ENCODE peak calls at places on chromosomes 6 and 20, in seven cellular contexts. One of them, this sample, is unnamed.

GRCh38 chr6:21885532-21886089 is 292.1 kb downstream of the SOX4 start:
- DNase-seq in ecto neural progenitor cell: peak; percentile 78
- DNase-seq in stimulated activated CD4-positive, alpha-beta T cell treated with anti-CD3 and anti-CD28 coated beads, Interleukin-2, amount 100 ng/mL, for 24 hours: no peak
- DNase-seq in left colon: no peak
- DNase-seq in mucosa of gallbladder: peak; percentile 92
- DNase-seq in coronary artery: peak; percentile 79
- DNase-seq in activated T-cell treated with anti-CD3 and anti-CD28 coated beads, Interleukin-2, amount 50 U/mL, for 72 hours: no peak
- DNase-seq in this sample: peak; percentile 52

GRCh38 chr6:30541515-30542403 is 14.5 kb downstream of the GNL1 start:
- DNase-seq in ecto neural progenitor cell: peak; percentile 81
- DNase-seq in stimulated activated CD4-positive, alpha-beta T cell treated with anti-CD3 and anti-CD28 coated beads, Interleukin-2, amount 100 ng/mL, for 24 hours: peak; percentile 82
- DNase-seq in activated T-cell treated with anti-CD3 and anti-CD28 coated beads, Interleukin-2, amount 50 U/mL, for 72 hours: peak; percentile 79
- DNase-seq in mucosa of gallbladder: peak; percentile 77
- DNase-seq in left colon: peak; percentile 67
- DNase-seq in coronary artery: no peak
- DNase-seq in this sample: peak; percentile 56

GRCh38 chr20:37745553-37745952 is 51.7 kb downstream of the CTNNBL1 start:
- DNase-seq in coronary artery: no peak
- DNase-seq in activated T-cell treated with anti-CD3 and anti-CD28 coated beads, Interleukin-2, amount 50 U/mL, for 72 hours: peak; percentile 49
- DNase-seq in stimulated activated CD4-positive, alpha-beta T cell treated with anti-CD3 and anti-CD28 coated beads, Interleukin-2, amount 100 ng/mL, for 24 hours: peak; percentile 9
- DNase-seq in mucosa of gallbladder: no peak
- DNase-seq in ecto neural progenitor cell: no peak
- DNase-seq in left colon: no peak
- DNase-seq in this sample: no peak

GRCh38 chr6:134816780-134817179 is 133.1 kb downstream of the ALDH8A1 start:
- DNase-seq in stimulated activated CD4-positive, alpha-beta T cell treated with anti-CD3 and anti-CD28 coated beads, Interleukin-2, amount 100 ng/mL, for 24 hours: no peak
- DNase-seq in coronary artery: no peak
- DNase-seq in ecto neural progenitor cell: no peak
- DNase-seq in activated T-cell treated with anti-CD3 and anti-CD28 coated beads, Interleukin-2, amount 50 U/mL, for 72 hours: no peak
- DNase-seq in left colon: no peak
- DNase-seq in mucosa of gallbladder: no peak
- DNase-seq in this sample: no peak

GRCh38 chr6:14713008-14713452 is 532.8 kb upstream of the JARID2 start:
- DNase-seq in activated T-cell treated with anti-CD3 and anti-CD28 coated beads, Interleukin-2, amount 50 U/mL, for 72 hours: no peak
- DNase-seq in ecto neural progenitor cell: no peak
- DNase-seq in left colon: no peak
- DNase-seq in mucosa of gallbladder: no peak
- DNase-seq in stimulated activated CD4-positive, alpha-beta T cell treated with anti-CD3 and anti-CD28 coated beads, Interleukin-2, amount 100 ng/mL, for 24 hours: no peak
- DNase-seq in coronary artery: no peak
- DNase-seq in this sample: peak; percentile 28

GRCh38 chr6:12185081-12185673 is 105.0 kb upstream of the EDN1 start:
- DNase-seq in activated T-cell treated with anti-CD3 and anti-CD28 coated beads, Interleukin-2, amount 50 U/mL, for 72 hours: no peak
- DNase-seq in mucosa of gallbladder: no peak
- DNase-seq in left colon: no peak
- DNase-seq in stimulated activated CD4-positive, alpha-beta T cell treated with anti-CD3 and anti-CD28 coated beads, Interleukin-2, amount 100 ng/mL, for 24 hours: no peak
- DNase-seq in ecto neural progenitor cell: no peak
- DNase-seq in coronary artery: no peak
- DNase-seq in this sample: no peak

GRCh38 chr6:47308674-47309325 is 905 bp downstream of the TNFRSF21 start:
- DNase-seq in coronary artery: no peak
- DNase-seq in ecto neural progenitor cell: peak; percentile 75
- DNase-seq in stimulated activated CD4-positive, alpha-beta T cell treated with anti-CD3 and anti-CD28 coated beads, Interleukin-2, amount 100 ng/mL, for 24 hours: peak; percentile 12
- DNase-seq in activated T-cell treated with anti-CD3 and anti-CD28 coated beads, Interleukin-2, amount 50 U/mL, for 72 hours: peak; percentile 17
- DNase-seq in mucosa of gallbladder: peak; percentile 16
- DNase-seq in left colon: peak; percentile 43
- DNase-seq in this sample: peak; percentile 46

GRCh38 chr6:77626431-77626830 is 26.4 kb upstream of the MEI4 start:
- DNase-seq in stimulated activated CD4-positive, alpha-beta T cell treated with anti-CD3 and anti-CD28 coated beads, Interleukin-2, amount 100 ng/mL, for 24 hours: no peak
- DNase-seq in left colon: no peak
- DNase-seq in mucosa of gallbladder: no peak
- DNase-seq in ecto neural progenitor cell: no peak
- DNase-seq in activated T-cell treated with anti-CD3 and anti-CD28 coated beads, Interleukin-2, amount 50 U/mL, for 72 hours: no peak
- DNase-seq in coronary artery: no peak
- DNase-seq in this sample: no peak

GRCh38 chr6:97524846-97525245 is 241.8 kb upstream of the MMS22L start:
- DNase-seq in mucosa of gallbladder: no peak
- DNase-seq in coronary artery: no peak
- DNase-seq in activated T-cell treated with anti-CD3 and anti-CD28 coated beads, Interleukin-2, amount 50 U/mL, for 72 hours: no peak
- DNase-seq in left colon: no peak
- DNase-seq in stimulated activated CD4-positive, alpha-beta T cell treated with anti-CD3 and anti-CD28 coated beads, Interleukin-2, amount 100 ng/mL, for 24 hours: no peak
- DNase-seq in ecto neural progenitor cell: peak; percentile 61
- DNase-seq in this sample: peak; percentile 12

GRCh38 chr20:17898548-17898994 is 70.0 kb downstream of the SNX5 start:
- DNase-seq in stimulated activated CD4-positive, alpha-beta T cell treated with anti-CD3 and anti-CD28 coated beads, Interleukin-2, amount 100 ng/mL, for 24 hours: peak; percentile 65
- DNase-seq in ecto neural progenitor cell: peak; percentile 74
- DNase-seq in mucosa of gallbladder: peak; percentile 82
- DNase-seq in activated T-cell treated with anti-CD3 and anti-CD28 coated beads, Interleukin-2, amount 50 U/mL, for 72 hours: peak; percentile 71
- DNase-seq in coronary artery: no peak
- DNase-seq in left colon: peak; percentile 71
- DNase-seq in this sample: peak; percentile 71

GRCh38 chr6:166032366-166033171 is 135.1 kb downstream of the TBXT start:
- DNase-seq in mucosa of gallbladder: peak; percentile 72
- DNase-seq in left colon: peak; percentile 65
- DNase-seq in stimulated activated CD4-positive, alpha-beta T cell treated with anti-CD3 and anti-CD28 coated beads, Interleukin-2, amount 100 ng/mL, for 24 hours: no peak
- DNase-seq in ecto neural progenitor cell: no peak
- DNase-seq in activated T-cell treated with anti-CD3 and anti-CD28 coated beads, Interleukin-2, amount 50 U/mL, for 72 hours: no peak
- DNase-seq in coronary artery: no peak
- DNase-seq in this sample: peak; percentile 80

GRCh38 chr20:42007251-42007650 is 389.1 kb upstream of the CHD6 start:
- DNase-seq in activated T-cell treated with anti-CD3 and anti-CD28 coated beads, Interleukin-2, amount 50 U/mL, for 72 hours: no peak
- DNase-seq in coronary artery: no peak
- DNase-seq in mucosa of gallbladder: no peak
- DNase-seq in stimulated activated CD4-positive, alpha-beta T cell treated with anti-CD3 and anti-CD28 coated beads, Interleukin-2, amount 100 ng/mL, for 24 hours: no peak
- DNase-seq in left colon: no peak
- DNase-seq in ecto neural progenitor cell: no peak
- DNase-seq in this sample: no peak

GRCh38 chr20:49727473-49727872 is 13.8 kb upstream of the B4GALT5 start:
- DNase-seq in stimulated activated CD4-positive, alpha-beta T cell treated with anti-CD3 and anti-CD28 coated beads, Interleukin-2, amount 100 ng/mL, for 24 hours: no peak
- DNase-seq in mucosa of gallbladder: no peak
- DNase-seq in left colon: no peak
- DNase-seq in coronary artery: no peak
- DNase-seq in activated T-cell treated with anti-CD3 and anti-CD28 coated beads, Interleukin-2, amount 50 U/mL, for 72 hours: no peak
- DNase-seq in ecto neural progenitor cell: no peak
- DNase-seq in this sample: no peak

GRCh38 chr20:57482796-57483195 is 42.1 kb downstream of the CTCFL start:
- DNase-seq in activated T-cell treated with anti-CD3 and anti-CD28 coated beads, Interleukin-2, amount 50 U/mL, for 72 hours: no peak
- DNase-seq in mucosa of gallbladder: no peak
- DNase-seq in ecto neural progenitor cell: no peak
- DNase-seq in coronary artery: peak; percentile 54
- DNase-seq in stimulated activated CD4-positive, alpha-beta T cell treated with anti-CD3 and anti-CD28 coated beads, Interleukin-2, amount 100 ng/mL, for 24 hours: no peak
- DNase-seq in left colon: no peak
- DNase-seq in this sample: no peak

GRCh38 chr6:42406296-42407280 is 45.1 kb downstream of the TRERF1 start:
- DNase-seq in coronary artery: no peak
- DNase-seq in activated T-cell treated with anti-CD3 and anti-CD28 coated beads, Interleukin-2, amount 50 U/mL, for 72 hours: no peak
- DNase-seq in ecto neural progenitor cell: no peak
- DNase-seq in mucosa of gallbladder: no peak
- DNase-seq in left colon: no peak
- DNase-seq in stimulated activated CD4-positive, alpha-beta T cell treated with anti-CD3 and anti-CD28 coated beads, Interleukin-2, amount 100 ng/mL, for 24 hours: no peak
- DNase-seq in this sample: peak; percentile 23

GRCh38 chr6:24340998-24341934 is 16.6 kb downstream of the DCDC2 start:
- DNase-seq in ecto neural progenitor cell: no peak
- DNase-seq in left colon: no peak
- DNase-seq in stimulated activated CD4-positive, alpha-beta T cell treated with anti-CD3 and anti-CD28 coated beads, Interleukin-2, amount 100 ng/mL, for 24 hours: no peak
- DNase-seq in activated T-cell treated with anti-CD3 and anti-CD28 coated beads, Interleukin-2, amount 50 U/mL, for 72 hours: no peak
- DNase-seq in coronary artery: no peak
- DNase-seq in mucosa of gallbladder: peak; percentile 20
- DNase-seq in this sample: no peak

GRCh38 chr20:56630506-56631317 is 1.6 kb downstream of the TFAP2C start:
- DNase-seq in stimulated activated CD4-positive, alpha-beta T cell treated with anti-CD3 and anti-CD28 coated beads, Interleukin-2, amount 100 ng/mL, for 24 hours: no peak
- DNase-seq in activated T-cell treated with anti-CD3 and anti-CD28 coated beads, Interleukin-2, amount 50 U/mL, for 72 hours: no peak
- DNase-seq in left colon: no peak
- DNase-seq in mucosa of gallbladder: no peak
- DNase-seq in ecto neural progenitor cell: peak; percentile 75
- DNase-seq in coronary artery: no peak
- DNase-seq in this sample: no peak

GRCh38 chr6:158907931-158908330 is 88.8 kb upstream of the EZR start:
- DNase-seq in left colon: no peak
- DNase-seq in activated T-cell treated with anti-CD3 and anti-CD28 coated beads, Interleukin-2, amount 50 U/mL, for 72 hours: no peak
- DNase-seq in stimulated activated CD4-positive, alpha-beta T cell treated with anti-CD3 and anti-CD28 coated beads, Interleukin-2, amount 100 ng/mL, for 24 hours: no peak
- DNase-seq in mucosa of gallbladder: no peak
- DNase-seq in coronary artery: no peak
- DNase-seq in ecto neural progenitor cell: peak; percentile 13
- DNase-seq in this sample: no peak

GRCh38 chr6:45289751-45290514 is 38.2 kb upstream of the RUNX2 start:
- DNase-seq in activated T-cell treated with anti-CD3 and anti-CD28 coated beads, Interleukin-2, amount 50 U/mL, for 72 hours: no peak
- DNase-seq in left colon: no peak
- DNase-seq in mucosa of gallbladder: no peak
- DNase-seq in ecto neural progenitor cell: no peak
- DNase-seq in stimulated activated CD4-positive, alpha-beta T cell treated with anti-CD3 and anti-CD28 coated beads, Interleukin-2, amount 100 ng/mL, for 24 hours: no peak
- DNase-seq in coronary artery: no peak
- DNase-seq in this sample: no peak

GRCh38 chr20:57265649-57266250 is 691 bp downstream of the BMP7 start:
- DNase-seq in mucosa of gallbladder: no peak
- DNase-seq in activated T-cell treated with anti-CD3 and anti-CD28 coated beads, Interleukin-2, amount 50 U/mL, for 72 hours: no peak
- DNase-seq in ecto neural progenitor cell: peak; percentile 63
- DNase-seq in left colon: no peak
- DNase-seq in stimulated activated CD4-positive, alpha-beta T cell treated with anti-CD3 and anti-CD28 coated beads, Interleukin-2, amount 100 ng/mL, for 24 hours: peak; percentile 5
- DNase-seq in coronary artery: no peak
- DNase-seq in this sample: no peak

GRCh38 chr6:27205375-27206278 is 41.9 kb upstream of the PRSS16 start:
- DNase-seq in left colon: no peak
- DNase-seq in mucosa of gallbladder: no peak
- DNase-seq in stimulated activated CD4-positive, alpha-beta T cell treated with anti-CD3 and anti-CD28 coated beads, Interleukin-2, amount 100 ng/mL, for 24 hours: peak; percentile 41
- DNase-seq in coronary artery: no peak
- DNase-seq in ecto neural progenitor cell: no peak
- DNase-seq in activated T-cell treated with anti-CD3 and anti-CD28 coated beads, Interleukin-2, amount 50 U/mL, for 72 hours: peak; percentile 25
- DNase-seq in this sample: peak; percentile 40

GRCh38 chr6:119119989-119120388 is 41.5 kb upstream of the FAM184A start:
- DNase-seq in activated T-cell treated with anti-CD3 and anti-CD28 coated beads, Interleukin-2, amount 50 U/mL, for 72 hours: no peak
- DNase-seq in left colon: no peak
- DNase-seq in coronary artery: no peak
- DNase-seq in mucosa of gallbladder: no peak
- DNase-seq in ecto neural progenitor cell: no peak
- DNase-seq in stimulated activated CD4-positive, alpha-beta T cell treated with anti-CD3 and anti-CD28 coated beads, Interleukin-2, amount 100 ng/mL, for 24 hours: no peak
- DNase-seq in this sample: no peak

GRCh38 chr6:30884521-30885480 is 482 bp downstream of the DDR1 start:
- DNase-seq in ecto neural progenitor cell: peak; percentile 75
- DNase-seq in left colon: peak; percentile 51
- DNase-seq in mucosa of gallbladder: no peak
- DNase-seq in activated T-cell treated with anti-CD3 and anti-CD28 coated beads, Interleukin-2, amount 50 U/mL, for 72 hours: peak; percentile 64
- DNase-seq in stimulated activated CD4-positive, alpha-beta T cell treated with anti-CD3 and anti-CD28 coated beads, Interleukin-2, amount 100 ng/mL, for 24 hours: peak; percentile 64
- DNase-seq in coronary artery: no peak
- DNase-seq in this sample: peak; percentile 43

GRCh38 chr20:46568570-46569129 is 18.2 kb upstream of the OCSTAMP start:
- DNase-seq in activated T-cell treated with anti-CD3 and anti-CD28 coated beads, Interleukin-2, amount 50 U/mL, for 72 hours: no peak
- DNase-seq in left colon: peak; percentile 64
- DNase-seq in ecto neural progenitor cell: no peak
- DNase-seq in stimulated activated CD4-positive, alpha-beta T cell treated with anti-CD3 and anti-CD28 coated beads, Interleukin-2, amount 100 ng/mL, for 24 hours: no peak
- DNase-seq in coronary artery: no peak
- DNase-seq in mucosa of gallbladder: peak; percentile 27
- DNase-seq in this sample: peak; percentile 93

GRCh38 chr6:30804333-30804732 is 60.0 kb upstream of the IER3 start:
- DNase-seq in stimulated activated CD4-positive, alpha-beta T cell treated with anti-CD3 and anti-CD28 coated beads, Interleukin-2, amount 100 ng/mL, for 24 hours: no peak
- DNase-seq in activated T-cell treated with anti-CD3 and anti-CD28 coated beads, Interleukin-2, amount 50 U/mL, for 72 hours: no peak
- DNase-seq in left colon: no peak
- DNase-seq in coronary artery: no peak
- DNase-seq in mucosa of gallbladder: no peak
- DNase-seq in ecto neural progenitor cell: no peak
- DNase-seq in this sample: no peak

GRCh38 chr20:58922036-58922435 is 59.0 kb upstream of the NELFCD start:
- DNase-seq in left colon: no peak
- DNase-seq in stimulated activated CD4-positive, alpha-beta T cell treated with anti-CD3 and anti-CD28 coated beads, Interleukin-2, amount 100 ng/mL, for 24 hours: no peak
- DNase-seq in coronary artery: no peak
- DNase-seq in ecto neural progenitor cell: no peak
- DNase-seq in activated T-cell treated with anti-CD3 and anti-CD28 coated beads, Interleukin-2, amount 50 U/mL, for 72 hours: no peak
- DNase-seq in mucosa of gallbladder: no peak
- DNase-seq in this sample: no peak

GRCh38 chr20:37757550-37757949 is 63.7 kb downstream of the CTNNBL1 start:
- DNase-seq in ecto neural progenitor cell: no peak
- DNase-seq in left colon: no peak
- DNase-seq in mucosa of gallbladder: no peak
- DNase-seq in stimulated activated CD4-positive, alpha-beta T cell treated with anti-CD3 and anti-CD28 coated beads, Interleukin-2, amount 100 ng/mL, for 24 hours: no peak
- DNase-seq in coronary artery: no peak
- DNase-seq in activated T-cell treated with anti-CD3 and anti-CD28 coated beads, Interleukin-2, amount 50 U/mL, for 72 hours: no peak
- DNase-seq in this sample: peak; percentile 35